ENCODE peak calls at places on chromosomes 4 and X, in five cellular contexts. I, H, W, U and Q are unnamed samples.

GRCh38 chrX:153966841-153967535 is 4.6 kb downstream of the HCFC1 start:
- DNase-seq in H (no peak), U (no peak), W (no peak), I (no peak), Q (no peak)

GRCh38 chr4:72286185-72286584 is 254.4 kb downstream of the NPFFR2 start:
- DNase-seq in U (no peak), W (peak), I (no peak), H (peak), Q (peak)

GRCh38 chrX:149877157-149877556 is 3.8 kb upstream of the MAGEA8 start:
- DNase-seq in W (no peak), I (no peak), H (no peak), U (no peak), Q (no peak)

GRCh38 chrX:134544614-134545255 is 84.8 kb downstream of the HPRT1 start:
- DNase-seq in I (no peak), W (no peak), H (no peak), U (peak), Q (no peak)

GRCh38 chr4:15011166-15011565 is 8.9 kb downstream of the CPEB2 start:
- DNase-seq in U (no peak), I (no peak), H (no peak), W (no peak), Q (no peak)

GRCh38 chr4:46274717-46275116 is 115.2 kb downstream of the GABRA2 start:
- DNase-seq in U (no peak), W (no peak), I (no peak), H (peak), Q (no peak)

GRCh38 chr4:165454426-165454825 is 75.6 kb downstream of the CPE start:
- DNase-seq in U (no peak), W (no peak), I (no peak), H (no peak), Q (no peak)

GRCh38 chr4:64068096-64068495 is 341.2 kb downstream of the TECRL start:
- DNase-seq in H (peak), I (no peak), U (no peak), W (no peak), Q (no peak)

GRCh38 chr4:53931423-53932060 is 132.9 kb downstream of the CHIC2 start:
- DNase-seq in W (peak), I (no peak), U (no peak), H (no peak), Q (no peak)

GRCh38 chr4:182743815-182744214 is 173.4 kb downstream of the DCTD start:
- DNase-seq in I (no peak), U (no peak), W (no peak), H (no peak), Q (no peak)

GRCh38 chr4:179989975-179990374 is 2253.2 kb upstream of the TENM3 start:
- DNase-seq in U (no peak), I (no peak), W (no peak), H (no peak), Q (no peak)

GRCh38 chrX:19886375-19886774 is 1.0 kb downstream of the SH3KBP1 start:
- DNase-seq in U (no peak), W (no peak), I (no peak), H (no peak), Q (no peak)

GRCh38 chrX:19885732-19886131 is 1.7 kb downstream of the SH3KBP1 start:
- DNase-seq in H (no peak), U (no peak), W (no peak), I (no peak), Q (no peak)

GRCh38 chrX:19886888-19887531 is 390 bp downstream of the SH3KBP1 start:
- DNase-seq in H (no peak), U (peak), I (no peak), W (no peak), Q (no peak)

GRCh38 chrX:19889582-19890342 is 2.4 kb upstream of the SH3KBP1 start:
- DNase-seq in W (peak), U (peak), H (peak), I (no peak), Q (peak)

GRCh38 chrX:19888419-19888879 is 1.0 kb upstream of the SH3KBP1 start:
- DNase-seq in U (no peak), W (peak), H (peak), I (no peak), Q (peak)
- H3K4me3 ChIP-seq in U (peak), W (peak), H (peak), I (peak), Q (peak)

GRCh38 chr4:13956947-13957346 is 329.4 kb upstream of the BOD1L1 start:
- DNase-seq in U (no peak), W (no peak), H (no peak), I (no peak), Q (no peak)

GRCh38 chr4:13950491-13950890 is 323.0 kb upstream of the BOD1L1 start:
- DNase-seq in U (no peak), I (no peak), H (no peak), W (no peak), Q (no peak)

GRCh38 chr4:13947921-13948320 is 320.4 kb upstream of the BOD1L1 start:
- DNase-seq in U (no peak), H (no peak), W (no peak), I (no peak), Q (no peak)

GRCh38 chr4:13955551-13955950 is 328.0 kb upstream of the BOD1L1 start:
- DNase-seq in H (no peak), U (no peak), I (no peak), W (no peak), Q (no peak)

DNA sequence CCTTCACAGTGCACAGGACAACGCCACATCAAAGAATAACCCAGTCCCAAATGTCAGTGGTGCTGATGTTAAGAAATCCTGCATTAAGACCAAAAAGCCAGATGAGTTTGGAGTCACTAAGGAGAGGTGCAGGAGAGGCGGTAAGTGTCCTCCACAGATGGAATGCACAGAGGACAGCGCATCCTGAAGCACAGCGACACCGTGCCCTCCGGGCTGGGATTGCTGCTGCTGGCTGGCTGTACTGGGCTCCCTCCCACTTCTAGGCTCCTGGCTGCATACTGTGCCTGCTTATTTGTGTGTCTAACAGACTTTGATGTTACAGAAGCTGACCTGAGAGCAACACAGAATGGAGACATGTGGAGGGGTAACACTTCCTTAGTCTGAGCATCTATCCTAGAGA is 325.6 kb upstream of the BOD1L1 start:
- DNase-seq in U (no peak), H (no peak), W (no peak), I (no peak), Q (no peak)
- TF ChIP-seq CTCF in U (no peak), H (peak), W (no peak), I (no peak), Q (no peak)

GRCh38 chrX:120740072-120740471 is 110.2 kb upstream of the C1GALT1C1 start:
- DNase-seq in W (peak), I (no peak), U (no peak), H (no peak), Q (no peak)

GRCh38 chrX:120736989-120737388 is 107.1 kb upstream of the C1GALT1C1 start:
- DNase-seq in H (peak), I (no peak), U (no peak), W (peak), Q (no peak)

GRCh38 chrX:120741452-120741851 is 111.6 kb upstream of the C1GALT1C1 start:
- DNase-seq in U (no peak), I (no peak), W (no peak), H (no peak), Q (no peak)

GRCh38 chrX:120743266-120743665 is 113.4 kb upstream of the C1GALT1C1 start:
- DNase-seq in W (no peak), U (no peak), I (no peak), H (no peak), Q (no peak)

DNA sequence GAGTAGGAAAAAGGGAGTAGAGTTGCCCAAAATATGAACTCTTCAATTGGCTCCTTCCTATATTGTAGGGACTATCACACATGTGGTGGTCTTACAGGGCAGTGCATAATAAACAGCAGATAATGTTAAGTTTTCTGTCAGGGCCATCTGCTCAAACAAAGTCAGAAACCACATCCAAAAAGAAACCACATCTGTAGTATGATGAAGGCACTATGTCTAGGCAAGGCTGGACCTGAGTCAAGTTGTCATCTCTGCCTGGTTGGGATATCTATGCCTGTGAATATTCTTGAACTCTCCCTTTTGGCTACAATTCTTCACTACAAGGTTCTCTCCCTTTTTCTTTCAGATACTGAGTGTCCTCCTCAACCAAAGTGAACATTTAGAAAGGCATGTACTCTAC is 109.4 kb upstream of the C1GALT1C1 start:
- DNase-seq in I (no peak), H (no peak), W (no peak), U (no peak), Q (no peak)
- H3K4me3 ChIP-seq in I (no peak), H (no peak), W (no peak), U (no peak), Q (no peak)

DNA sequence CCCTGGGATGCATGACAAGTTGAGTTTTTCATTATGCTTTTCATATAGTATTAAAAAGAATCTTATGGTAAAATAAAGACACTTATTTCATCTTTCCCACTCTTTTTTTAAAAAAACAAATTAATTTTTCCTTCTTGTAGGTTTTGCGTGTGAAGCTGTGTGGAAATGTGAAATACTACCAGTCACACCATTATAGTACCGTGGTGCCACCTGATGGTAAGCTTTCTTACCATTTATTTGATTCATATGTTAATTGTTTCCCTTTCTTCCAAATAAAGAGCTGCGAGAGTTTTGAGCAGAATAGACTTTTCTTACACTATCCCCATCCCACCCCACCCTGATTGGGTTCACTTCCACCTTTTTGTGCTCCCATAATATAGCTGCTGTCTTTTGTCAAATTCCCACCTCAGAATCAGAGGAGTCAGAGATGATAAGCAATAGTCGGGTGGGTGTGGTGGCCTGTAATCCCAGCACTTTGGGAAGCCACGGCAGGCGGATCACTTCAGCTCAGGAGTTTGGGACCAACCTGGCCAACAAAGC is 44.3 kb downstream of the CASP6 start:
- DNase-seq in H (no peak), I (no peak), W (peak), U (no peak), Q (no peak)
- TF ChIP-seq CTCF in H (no peak), I (no peak), W (no peak), U (no peak), Q (no peak)

GRCh38 chr4:177574446-177574845 is 132.2 kb upstream of the AGA start:
- DNase-seq in U (no peak), I (no peak), H (peak), W (peak), Q (no peak)
- H3K4me3 ChIP-seq in U (no peak), I (no peak), H (no peak), W (no peak), Q (no peak)